ENCODE peak calls at places on chromosomes 3 and 15, in five cellular contexts. B, N, D, J and Q are unnamed samples.

GRCh38 chr3:72161870-72162617 is 377.1 kb upstream of the PROK2 start:
- DNase-seq in N (no peak), D (no peak), B (no peak), J (no peak), Q (no peak)

GRCh38 chr15:26011916-26012315 is 148.8 kb upstream of the ATP10A start:
- DNase-seq in J (no peak), B (no peak), N (no peak), D (no peak), Q (no peak)

GRCh38 chr3:127156651-127157050 is 36.3 kb upstream of the PRR23E start:
- DNase-seq in D (no peak), B (no peak), N (no peak), J (no peak), Q (no peak)

GRCh38 chr15:55282284-55282833 is 7.3 kb downstream of the RAB27A start:
- DNase-seq in B (no peak), J (no peak), N (no peak), D (no peak), Q (no peak)

GRCh38 chr3:42658771-42659390 is 5.4 kb downstream of the ZBTB47 start:
- DNase-seq in D (no peak), B (no peak), N (no peak), J (no peak), Q (no peak)

GRCh38 chr3:127177226-127177625 is 15.7 kb upstream of the PRR23E start:
- DNase-seq in N (no peak), D (no peak), B (no peak), J (no peak), Q (no peak)

GRCh38 chr3:57927166-57927565 is 81.1 kb upstream of the FLNB start:
- DNase-seq in N (no peak), D (no peak), B (no peak), J (no peak), Q (no peak)

GRCh38 chr15:87219650-87220615 is 1036.6 kb downstream of the NTRK3 start:
- DNase-seq in J (no peak), D (no peak), B (no peak), N (no peak), Q (no peak)

GRCh38 chr3:184993394-184993793 is 159.5 kb downstream of the C3orf70 start:
- DNase-seq in J (no peak), D (no peak), B (no peak), N (no peak), Q (no peak)

GRCh38 chr3:186208328-186208989 is 99.6 kb upstream of the ETV5 start:
- DNase-seq in D (no peak), J (no peak), N (no peak), B (no peak), Q (no peak)

GRCh38 chr3:129961142-129961541 is 13.4 kb upstream of the TRH start:
- DNase-seq in J (no peak), D (no peak), B (no peak), N (no peak), Q (no peak)

GRCh38 chr3:39099738-39100499 is 7.5 kb downstream of the GORASP1 start:
- DNase-seq in D (no peak), B (no peak), N (no peak), J (no peak), Q (no peak)

GRCh38 chr15:64426845-64427465 is 33.4 kb upstream of the ZNF609 start:
- DNase-seq in J (no peak), D (peak), N (no peak), B (no peak), Q (no peak)

GRCh38 chr3:26353052-26353451 is 269.5 kb upstream of the LRRC3B start:
- DNase-seq in N (no peak), B (no peak), D (no peak), J (no peak), Q (no peak)

GRCh38 chr3:18127181-18127863 is 297.8 kb downstream of the SATB1 start:
- DNase-seq in J (no peak), B (no peak), D (no peak), N (no peak), Q (no peak)

GRCh38 chr3:114650808-114651207 is 357.0 kb downstream of the TIGIT start:
- DNase-seq in D (no peak), N (no peak), J (no peak), B (no peak), Q (no peak)

GRCh38 chr3:122913539-122914100 is 113.9 kb downstream of the SEMA5B start:
- DNase-seq in B (no peak), N (no peak), J (no peak), D (no peak), Q (no peak)

GRCh38 chr15:91348812-91349500 is 248.9 kb downstream of the SV2B start:
- DNase-seq in N (no peak), J (no peak), B (no peak), D (no peak), Q (no peak)

GRCh38 chr3:197343111-197343510 is 44.7 kb upstream of the DLG1 start:
- DNase-seq in D (no peak), J (no peak), N (no peak), B (no peak), Q (no peak)

GRCh38 chr15:71115567-71116351 is 488 bp downstream of the THSD4 start:
- DNase-seq in N (peak), J (no peak), D (no peak), B (no peak), Q (no peak)

GRCh38 chr3:104437131-104437750 is 929.5 kb upstream of the ALCAM start:
- DNase-seq in B (no peak), D (peak), N (no peak), J (no peak), Q (no peak)

GRCh38 chr3:178536271-178537079 is at the start of gene KCNMB2:
- DNase-seq in J (no peak), N (no peak), B (no peak), D (peak), Q (no peak)